ENCODE peak calls at places on chromosomes 7 and 10, in nine cellular contexts. One of them, this sample, is unnamed.

GRCh38 chr10:27746364-27747095 is 911 bp upstream of the MKX start:
- DNase-seq in germinal center: no peak
- DNase-seq in AG20443: no peak
- DNase-seq in SJSA1: no peak
- DNase-seq in activated naive CD8-positive, alpha-beta T cell treated with anti-CD3 and anti-CD28 coated beads, Interleukin-2, amount 50 U/mL, for 24 hours: no peak
- DNase-seq in activated T-cell treated with anti-CD3 and anti-CD28 coated beads for 1 hour: no peak
- DNase-seq in NCI-H1105: no peak
- DNase-seq in NB4: no peak
- DNase-seq in mesenteric fat pad: no peak
- DNase-seq in this sample: no peak

GRCh38 chr7:66748127-66748511 is 7.6 kb downstream of the RABGEF1 start:
- DNase-seq in germinal center: no peak
- DNase-seq in AG20443: no peak
- DNase-seq in SJSA1: no peak
- DNase-seq in activated naive CD8-positive, alpha-beta T cell treated with anti-CD3 and anti-CD28 coated beads, Interleukin-2, amount 50 U/mL, for 24 hours: no peak
- DNase-seq in activated T-cell treated with anti-CD3 and anti-CD28 coated beads for 1 hour: no peak
- DNase-seq in NCI-H1105: no peak
- DNase-seq in NB4: no peak
- DNase-seq in mesenteric fat pad: no peak
- DNase-seq in this sample: no peak

GRCh38 chr10:64115913-64116643 is 594.9 kb downstream of the REEP3 start:
- DNase-seq in germinal center: peak
- DNase-seq in AG20443: peak
- DNase-seq in SJSA1: no peak
- DNase-seq in activated naive CD8-positive, alpha-beta T cell treated with anti-CD3 and anti-CD28 coated beads, Interleukin-2, amount 50 U/mL, for 24 hours: no peak
- DNase-seq in activated T-cell treated with anti-CD3 and anti-CD28 coated beads for 1 hour: no peak
- DNase-seq in NCI-H1105: no peak
- DNase-seq in NB4: peak
- DNase-seq in mesenteric fat pad: no peak
- DNase-seq in this sample: no peak

GRCh38 chr10:58839771-58840170 is 327.1 kb downstream of the BICC1 start:
- DNase-seq in germinal center: no peak
- DNase-seq in AG20443: no peak
- DNase-seq in SJSA1: no peak
- DNase-seq in activated naive CD8-positive, alpha-beta T cell treated with anti-CD3 and anti-CD28 coated beads, Interleukin-2, amount 50 U/mL, for 24 hours: no peak
- DNase-seq in activated T-cell treated with anti-CD3 and anti-CD28 coated beads for 1 hour: no peak
- DNase-seq in NCI-H1105: no peak
- DNase-seq in NB4: no peak
- DNase-seq in mesenteric fat pad: no peak
- DNase-seq in this sample: no peak

GRCh38 chr10:3282341-3282740 is 109.8 kb upstream of the PITRM1 start:
- DNase-seq in germinal center: no peak
- DNase-seq in AG20443: no peak
- DNase-seq in SJSA1: no peak
- DNase-seq in activated naive CD8-positive, alpha-beta T cell treated with anti-CD3 and anti-CD28 coated beads, Interleukin-2, amount 50 U/mL, for 24 hours: no peak
- DNase-seq in activated T-cell treated with anti-CD3 and anti-CD28 coated beads for 1 hour: no peak
- DNase-seq in NCI-H1105: no peak
- DNase-seq in NB4: no peak
- DNase-seq in mesenteric fat pad: no peak
- DNase-seq in this sample: no peak

GRCh38 chr10:4816966-4817365 is 9.0 kb upstream of the AKR1E2 start:
- DNase-seq in germinal center: no peak
- DNase-seq in AG20443: no peak
- DNase-seq in SJSA1: no peak
- DNase-seq in activated naive CD8-positive, alpha-beta T cell treated with anti-CD3 and anti-CD28 coated beads, Interleukin-2, amount 50 U/mL, for 24 hours: no peak
- DNase-seq in activated T-cell treated with anti-CD3 and anti-CD28 coated beads for 1 hour: no peak
- DNase-seq in NCI-H1105: no peak
- DNase-seq in NB4: no peak
- DNase-seq in mesenteric fat pad: no peak
- DNase-seq in this sample: no peak

GRCh38 chr10:77673086-77673485 is 35.5 kb upstream of the KCNMA1 start:
- DNase-seq in germinal center: no peak
- DNase-seq in AG20443: peak
- DNase-seq in SJSA1: no peak
- DNase-seq in activated naive CD8-positive, alpha-beta T cell treated with anti-CD3 and anti-CD28 coated beads, Interleukin-2, amount 50 U/mL, for 24 hours: no peak
- DNase-seq in activated T-cell treated with anti-CD3 and anti-CD28 coated beads for 1 hour: no peak
- DNase-seq in NCI-H1105: no peak
- DNase-seq in NB4: no peak
- DNase-seq in mesenteric fat pad: no peak
- DNase-seq in this sample: no peak

GRCh38 chr10:124573726-124574455 is 112.3 kb downstream of the LHPP start:
- DNase-seq in germinal center: no peak
- DNase-seq in AG20443: no peak
- DNase-seq in SJSA1: no peak
- DNase-seq in activated naive CD8-positive, alpha-beta T cell treated with anti-CD3 and anti-CD28 coated beads, Interleukin-2, amount 50 U/mL, for 24 hours: no peak
- DNase-seq in activated T-cell treated with anti-CD3 and anti-CD28 coated beads for 1 hour: no peak
- DNase-seq in NCI-H1105: no peak
- DNase-seq in NB4: no peak
- DNase-seq in mesenteric fat pad: no peak
- DNase-seq in this sample: no peak

GRCh38 chr10:13592306-13592705 is 5.5 kb downstream of the PRPF18 start:
- DNase-seq in germinal center: no peak
- DNase-seq in AG20443: no peak
- DNase-seq in SJSA1: no peak
- DNase-seq in activated naive CD8-positive, alpha-beta T cell treated with anti-CD3 and anti-CD28 coated beads, Interleukin-2, amount 50 U/mL, for 24 hours: no peak
- DNase-seq in activated T-cell treated with anti-CD3 and anti-CD28 coated beads for 1 hour: no peak
- DNase-seq in NCI-H1105: no peak
- DNase-seq in NB4: no peak
- DNase-seq in mesenteric fat pad: no peak
- DNase-seq in this sample: no peak

This sample was measured in T1000.